ENCODE peak calls at places on chromosomes 1 and 21, in ten cellular contexts. D is fibroblast of mammary gland; V is IMR-90; N is LoVo; A is activated naive CD8-positive, alpha-beta T cell treated with anti-CD3 and anti-CD28 coated beads, Interleukin-2, amount 10 ng/mL, durations not matched to agents 7 days and 5 days; Y is heart right ventricle; J is aorta; I is small intestine; L is MM.1S; T is AG10803. W is an unnamed sample.

GRCh38 chr1:104073463-104073902 is 323.8 kb downstream of the AMY1C start:
- DNase-seq in D (no peak), V (no peak), N (no peak), A (no peak), Y (no peak), J (peak), I (no peak), L (no peak), T (no peak), W (no peak)

GRCh38 chr1:101253976-101254660 is 17.3 kb downstream of the S1PR1 start:
- DNase-seq in D (peak), V (peak), N (peak), A (no peak), Y (no peak), J (no peak), I (no peak), L (no peak), T (peak), W (peak)

GRCh38 chr1:44645466-44646244 is 28.6 kb downstream of the TMEM53 start:
- DNase-seq in D (peak), V (peak), N (no peak), A (no peak), Y (peak), J (peak), I (peak), L (no peak), T (peak), W (no peak)

GRCh38 chr21:45560106-45561021 is 18.1 kb upstream of the SLC19A1 start:
- DNase-seq in D (no peak), V (no peak), N (no peak), A (no peak), Y (no peak), J (peak), I (no peak), L (no peak), T (no peak), W (no peak)

GRCh38 chr1:161733526-161733925 is 12.2 kb downstream of the FCRLB start:
- DNase-seq in D (peak), V (peak), N (peak), A (no peak), Y (no peak), J (no peak), I (no peak), L (no peak), T (peak), W (peak)

GRCh38 chr1:163361123-163361934 is 39.6 kb downstream of the NUF2 start:
- DNase-seq in D (peak), V (no peak), N (peak), A (no peak), Y (no peak), J (no peak), I (peak), L (peak), T (no peak), W (no peak)

GRCh38 chr1:151032164-151032563 is 4.2 kb upstream of the BNIPL start:
- DNase-seq in D (no peak), V (no peak), N (no peak), A (no peak), Y (no peak), J (no peak), I (no peak), L (no peak), T (no peak), W (no peak)

GRCh38 chr1:151993084-151993733 is 450 bp downstream of the S100A10 start:
- DNase-seq in D (no peak), V (no peak), N (no peak), A (peak), Y (peak), J (peak), I (peak), L (no peak), T (no peak), W (peak)

GRCh38 chr1:41739061-41739955 is 179.4 kb downstream of the HIVEP3 start:
- DNase-seq in D (peak), V (peak), N (no peak), A (peak), Y (peak), J (peak), I (no peak), L (no peak), T (peak), W (peak)

GRCh38 chr1:6686294-6686693 is 15.3 kb downstream of the DNAJC11 start:
- DNase-seq in D (peak), V (peak), N (no peak), A (no peak), Y (no peak), J (no peak), I (no peak), L (no peak), T (peak), W (peak)

GRCh38 chr1:232725303-232726047 is 79.7 kb upstream of the MAP10 start:
- DNase-seq in D (no peak), V (no peak), N (no peak), A (no peak), Y (no peak), J (no peak), I (no peak), L (no peak), T (no peak), W (peak)